ENCODE peak calls at places on chromosomes 2 and 18, in five cellular contexts. Y, B, D, H and I are unnamed samples. For H3K4me1, the result is how much of the 10 kb centered on the place peaks cover.

GRCh38 chr2:59034791-59035190 is 793.7 kb upstream of the FANCL start:
- DNase-seq in Y (no peak), B (no peak), H (no peak), D (no peak), I (no peak)

GRCh38 chr2:64478502-64479230 is 24.7 kb downstream of the LGALSL start:
- DNase-seq in D (peak), B (no peak), H (no peak), Y (no peak), I (no peak)

GRCh38 chr2:239464166-239465016 is 63.6 kb upstream of the HDAC4 start:
- DNase-seq in D (no peak), Y (no peak), B (no peak), H (no peak), I (no peak)

GRCh38 chr2:80531319-80531718 is 226.8 kb upstream of the LRRTM1 start:
- DNase-seq in H (no peak), B (no peak), D (no peak), Y (no peak), I (no peak)

GRCh38 chr2:74597456-74597855 is 42.9 kb downstream of the DOK1 start:
- DNase-seq in H (no peak), D (no peak), Y (no peak), B (no peak), I (no peak)

GRCh38 chr2:229433351-229433750 is 162.3 kb upstream of the PID1 start:
- DNase-seq in H (no peak), B (no peak), Y (no peak), D (no peak), I (no peak)

GRCh38 chr2:114496959-114497358 is 54.5 kb downstream of the DPP10 start:
- DNase-seq in H (no peak), B (no peak), Y (no peak), D (no peak), I (no peak)

GRCh38 chr2:127107622-127107999 is 657 bp upstream of the BIN1 start:
- DNase-seq in Y (no peak), D (no peak), B (no peak), H (no peak), I (no peak)

GRCh38 chr2:200350796-200351195 is 44.3 kb downstream of the SPATS2L start:
- DNase-seq in H (no peak), B (no peak), D (no peak), Y (no peak), I (no peak)

GRCh38 chr2:39686470-39686869 is 20.8 kb downstream of the TMEM178A start:
- DNase-seq in B (no peak), Y (no peak), H (no peak), D (no peak), I (no peak)

GRCh38 chr2:197028230-197028629 is 101.7 kb upstream of the PGAP1 start:
- DNase-seq in H (no peak), Y (no peak), B (no peak), D (peak), I (no peak)

GRCh38 chr2:45568935-45569334 is 42.1 kb downstream of the SRBD1 start:
- DNase-seq in Y (no peak), B (no peak), H (no peak), D (peak), I (no peak)

GRCh38 chr2:171441470-171441869 is 7.4 kb downstream of the DCAF17 start:
- DNase-seq in D (no peak), H (no peak), B (no peak), Y (no peak), I (no peak)

GRCh38 chr2:201821080-201821479 is 14.7 kb downstream of the CDK15 start:
- DNase-seq in H (no peak), Y (no peak), B (no peak), D (no peak), I (no peak)

GRCh38 chr2:125855204-125855603 is 800.8 kb upstream of the GYPC start:
- DNase-seq in B (no peak), Y (no peak), D (no peak), H (no peak), I (no peak)

GRCh38 chr2:187148059-187148714 is 299.2 kb upstream of the ZSWIM2 start:
- DNase-seq in B (no peak), H (no peak), D (no peak), Y (no peak), I (no peak)

GRCh38 chr2:186575302-186575701 is 14.6 kb upstream of the ITGAV start:
- DNase-seq in D (peak), Y (no peak), H (peak), B (no peak), I (no peak)

GRCh38 chr2:152176113-152176714 is 651 bp upstream of the STAM2 start:
- DNase-seq in Y (no peak), H (no peak), B (no peak), D (peak), I (no peak)

GRCh38 chr2:72139871-72140620 is 7.6 kb downstream of the CYP26B1 start:
- DNase-seq in Y (no peak), B (peak), H (no peak), D (no peak), I (no peak)

GRCh38 chr2:95240556-95240955 is 33.2 kb downstream of the ZNF892 start:
- DNase-seq in H (no peak), B (no peak), Y (no peak), D (no peak), I (no peak)

GRCh38 chr2:118838741-118839455 is 8.6 kb downstream of the EN1 start:
- DNase-seq in Y (no peak), H (no peak), D (no peak), B (no peak), I (no peak)

GRCh38 chr2:118836411-118836930 is 11.0 kb downstream of the EN1 start:
- DNase-seq in B (no peak), Y (no peak), H (no peak), D (no peak), I (no peak)

GRCh38 chr2:118835739-118836410 is 11.6 kb downstream of the EN1 start:
- DNase-seq in Y (no peak), H (no peak), B (no peak), D (peak), I (no peak)

GRCh38 chr2:118837621-118838020 is 9.8 kb downstream of the EN1 start:
- DNase-seq in D (no peak), Y (no peak), H (no peak), B (no peak), I (no peak)

DNA sequence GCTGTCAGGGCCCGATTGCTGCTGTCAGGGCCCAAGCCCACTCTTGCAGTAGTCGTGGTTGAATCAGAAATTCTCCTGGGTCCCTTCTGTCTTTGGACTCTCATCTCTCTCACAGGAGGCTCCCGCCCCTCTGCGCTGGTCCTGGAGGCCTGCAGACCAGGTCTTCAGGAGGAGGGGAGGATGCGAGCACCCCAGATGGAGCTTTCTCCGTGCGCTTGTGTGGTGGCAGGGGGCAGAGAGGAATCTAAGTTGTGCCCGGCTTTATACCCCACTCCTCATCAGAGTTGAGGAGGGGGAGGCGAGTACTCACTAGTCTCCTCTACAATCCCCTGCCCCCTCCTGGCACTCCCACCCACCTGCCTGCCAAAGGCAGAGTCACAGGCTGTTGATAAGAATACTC is 10.4 kb downstream of the EN1 start:
- DNase-seq in B (no peak), D (no peak), H (no peak), Y (no peak), I (no peak)
- H3K4me1 ChIP-seq in B (under half), D (under half), H (under half), Y (under half), I (under half)

GRCh38 chr18:35525795-35526475 is 28.2 kb upstream of the INO80C start:
- DNase-seq in H (no peak), B (no peak), D (no peak), Y (no peak), I (no peak)
- H3K4me3 ChIP-seq in H (peak), B (no peak), D (no peak), Y (peak), I (no peak)

GRCh38 chr2:237482485-237482884 is 4.6 kb upstream of the MLPH start:
- DNase-seq in B (peak), Y (peak), D (no peak), H (no peak), I (no peak)
- H3K27ac ChIP-seq in B (peak), Y (peak), D (peak), H (no peak), I (no peak)

GRCh38 chr2:43136862-43137261 is 89.5 kb downstream of the ZFP36L2 start:
- DNase-seq in H (no peak), Y (no peak), D (no peak), B (peak), I (peak)

GRCh38 chr2:43138441-43138840 is 88.0 kb downstream of the ZFP36L2 start:
- DNase-seq in Y (no peak), B (no peak), H (no peak), D (no peak), I (no peak)

GRCh38 chr2:43136011-43136799 is 90.2 kb downstream of the ZFP36L2 start:
- DNase-seq in D (no peak), Y (no peak), H (no peak), B (peak), I (no peak)

GRCh38 chr2:43139996-43140621 is 86.3 kb downstream of the ZFP36L2 start:
- DNase-seq in B (peak), H (no peak), Y (no peak), D (no peak), I (no peak)

DNA sequence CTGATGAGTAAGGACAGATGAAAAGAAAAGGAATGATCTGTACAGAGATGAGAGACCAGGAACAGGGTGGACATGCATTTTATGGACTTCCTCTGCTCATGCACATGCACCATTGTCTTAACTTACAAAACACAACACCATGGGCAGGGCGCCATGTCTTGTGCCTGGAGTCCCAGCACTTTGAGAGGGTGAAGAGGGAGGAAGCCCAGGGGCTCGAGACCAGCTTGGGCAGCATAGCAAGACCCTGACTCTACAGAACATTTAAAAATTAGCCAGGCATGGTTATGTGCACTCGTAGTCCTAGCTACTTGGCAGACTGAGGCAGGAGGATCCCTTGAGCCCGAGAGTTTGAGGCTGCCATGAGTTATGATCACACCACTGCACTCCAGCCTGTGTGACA is 86.9 kb downstream of the ZFP36L2 start:
- DNase-seq in Y (no peak), B (peak), D (no peak), H (no peak), I (no peak)
- H3K4me1 ChIP-seq in Y (under half), B (under half), D (under half), H (under half), I (half or more)

DNA sequence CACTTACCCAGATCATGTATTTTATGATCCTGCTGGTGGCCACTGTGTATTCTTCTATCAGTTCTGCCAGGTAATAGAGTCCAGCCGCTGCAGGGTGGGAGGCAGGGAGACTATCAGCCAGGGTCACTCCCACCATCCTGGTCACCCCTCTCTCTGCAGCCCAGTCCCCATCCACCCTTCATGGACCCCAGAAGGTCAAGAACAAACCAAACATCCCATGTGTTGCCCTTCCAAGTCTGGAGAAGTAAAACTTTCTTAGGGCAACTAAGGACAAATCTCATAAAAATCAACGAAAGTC is 1.0 kb downstream of the TEX261 start:
- DNase-seq in D (no peak), B (no peak), H (no peak), Y (no peak), I (no peak)
- H3K4me3 ChIP-seq in D (peak), B (peak), H (peak), Y (peak), I (peak)

GRCh38 chr2:42337846-42338566 is 23.0 kb downstream of the COX7A2L start:
- DNase-seq in D (no peak), B (no peak), Y (no peak), H (no peak), I (no peak)
- H3K27ac ChIP-seq in D (no peak), B (no peak), Y (no peak), H (no peak), I (no peak)

DNA sequence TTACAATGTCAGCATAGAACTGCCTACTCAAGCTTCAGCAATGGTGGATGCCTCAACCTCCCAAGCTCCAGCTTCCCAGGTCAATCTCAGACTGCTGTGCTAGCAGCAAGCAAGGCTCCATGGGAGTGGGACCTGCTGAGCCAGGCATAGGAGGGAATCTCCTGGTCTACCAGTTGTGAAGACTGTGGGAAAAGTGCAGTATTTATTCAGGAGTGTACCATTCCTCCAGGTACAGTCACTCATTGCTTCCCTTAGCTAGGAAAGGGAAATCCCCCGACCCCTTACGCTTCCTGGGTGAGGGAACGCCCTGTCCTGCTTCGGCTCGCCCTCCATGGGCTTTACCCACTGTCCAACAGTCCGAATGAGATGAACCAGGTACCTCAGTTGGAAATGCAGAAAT is 130.3 kb downstream of the ADCYAP1 start:
- DNase-seq in D (no peak), Y (no peak), H (no peak), B (no peak), I (no peak)
- H3K4me1 ChIP-seq in D (under half), Y (under half), H (under half), B (under half), I (under half)

GRCh38 chr18:49071365-49071764 is 120.6 kb upstream of the SMAD7 start:
- DNase-seq in B (no peak), D (no peak), Y (no peak), H (no peak), I (no peak)

GRCh38 chr18:49071776-49072175 is 121.0 kb upstream of the SMAD7 start:
- DNase-seq in D (no peak), B (no peak), H (no peak), Y (no peak), I (no peak)

GRCh38 chr18:49072940-49073339 is 122.2 kb upstream of the SMAD7 start:
- DNase-seq in Y (no peak), H (no peak), D (no peak), B (no peak), I (no peak)

GRCh38 chr18:49073431-49073830 is 122.7 kb upstream of the SMAD7 start:
- DNase-seq in Y (no peak), B (no peak), H (no peak), D (no peak), I (no peak)

GRCh38 chr18:49072524-49072934 is 121.8 kb upstream of the SMAD7 start:
- DNase-seq in H (no peak), Y (no peak), D (no peak), B (peak), I (no peak)
- H3K4me3 ChIP-seq in H (peak), Y (no peak), D (no peak), B (no peak), I (no peak)

DNA sequence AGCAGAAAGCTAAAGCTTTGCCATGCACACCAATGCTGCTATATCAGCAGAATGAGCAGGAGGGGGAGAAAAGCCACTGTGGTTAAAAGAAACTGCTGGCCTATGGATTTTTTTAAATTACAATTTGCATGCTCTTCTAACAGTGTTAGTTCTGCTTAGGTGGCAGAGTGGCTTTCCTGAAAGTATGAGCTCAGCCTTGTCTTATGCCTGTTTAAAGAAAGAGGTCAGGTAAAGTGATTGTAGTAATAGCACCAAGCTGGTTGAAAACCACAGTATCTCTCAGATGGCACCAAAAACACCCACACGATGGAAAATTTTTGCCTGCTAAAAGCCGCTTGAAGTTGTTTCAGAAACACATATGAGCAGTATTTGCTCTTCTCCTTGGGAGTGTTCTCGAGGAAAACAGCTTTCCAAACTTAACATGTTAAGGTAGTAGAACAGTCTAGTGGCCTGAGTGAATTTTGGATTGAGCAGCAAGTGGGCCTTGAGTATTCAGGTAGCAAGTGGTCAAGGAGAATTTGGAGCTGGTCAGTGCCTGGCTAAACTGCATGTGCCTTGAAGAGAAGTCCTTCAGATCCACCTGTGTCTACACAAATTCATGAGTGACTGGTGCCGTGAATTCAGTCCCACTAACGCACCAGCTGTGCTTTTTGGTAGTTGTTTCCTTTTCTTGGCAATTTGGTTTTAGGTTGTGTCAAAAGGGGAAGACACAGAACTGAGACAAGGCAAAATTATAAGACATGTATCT is 19.6 kb upstream of the NDUFV2 start:
- DNase-seq in B (no peak), Y (no peak), H (no peak), D (no peak), I (no peak)
- H3K27ac ChIP-seq in B (peak), Y (peak), H (no peak), D (no peak), I (peak)